ENCODE peak calls at places on chromosomes 5 and 9, in five cellular contexts. H is foreskin fibroblast, D is AG09309, T is dorsolateral prefrontal cortex, J is A673. W is an unnamed sample.

GRCh38 chr5:146967646-146968045 is 89.1 kb upstream of the PPP2R2B start:
- DNase-seq in H (no peak), D (no peak), T (peak), J (no peak), W (no peak)

GRCh38 chr5:112860929-112861637 is at the start of gene SRP19:
- DNase-seq in H (peak), D (peak), T (peak), J (peak), W (peak)

GRCh38 chr5:133386662-133387061 is 225.7 kb downstream of the FSTL4 start:
- DNase-seq in H (no peak), D (no peak), T (no peak), J (no peak), W (no peak)

GRCh38 chr5:9157020-9157419 is 388.9 kb downstream of the SEMA5A start:
- DNase-seq in H (no peak), D (no peak), T (no peak), J (no peak), W (no peak)

GRCh38 chr5:145324767-145325479 is 510.2 kb downstream of the PRELID2 start:
- DNase-seq in H (no peak), D (no peak), T (no peak), J (no peak), W (no peak)

GRCh38 chr5:127063236-127063913 is 9.9 kb downstream of the C5orf63 start:
- DNase-seq in H (no peak), D (no peak), T (no peak), J (no peak), W (no peak)

GRCh38 chr9:19104528-19105282 is 2.0 kb upstream of the HAUS6 start:
- DNase-seq in H (no peak), D (no peak), T (no peak), J (no peak), W (no peak)

GRCh38 chr5:108749130-108749861 is 1.6 kb downstream of the FER start:
- DNase-seq in H (no peak), D (no peak), T (no peak), J (peak), W (no peak)

GRCh38 chr9:99335280-99335679 is 113.2 kb downstream of the SEC61B start:
- DNase-seq in H (no peak), D (no peak), T (no peak), J (peak), W (no peak)

GRCh38 chr9:110259566-110259965 is 3.3 kb upstream of the TXN start:
- DNase-seq in H (no peak), D (no peak), T (no peak), J (no peak), W (no peak)

GRCh38 chr5:35920890-35921289 is 17.5 kb downstream of the CAPSL start:
- DNase-seq in H (no peak), D (no peak), T (peak), J (peak), W (no peak)

GRCh38 chr5:143161893-143162520 is 241.5 kb downstream of the NR3C1 start:
- DNase-seq in H (peak), D (peak), T (no peak), J (peak), W (no peak)

GRCh38 chr9:18623201-18623600 is 149.2 kb downstream of the ADAMTSL1 start:
- DNase-seq in H (no peak), D (no peak), T (no peak), J (no peak), W (peak)

GRCh38 chr9:18601956-18602355 is 128.0 kb downstream of the ADAMTSL1 start:
- DNase-seq in H (no peak), D (no peak), T (no peak), J (no peak), W (no peak)

GRCh38 chr5:119358901-119359603 is 3.2 kb downstream of the TNFAIP8 start:
- DNase-seq in H (no peak), D (no peak), T (no peak), J (no peak), W (no peak)

GRCh38 chr5:119356384-119357188 is 767 bp downstream of the TNFAIP8 start:
- DNase-seq in H (no peak), D (no peak), T (no peak), J (peak), W (no peak)

GRCh38 chr5:119355636-119356383 is at the start of gene TNFAIP8:
- DNase-seq in H (peak), D (no peak), T (no peak), J (peak), W (no peak)

GRCh38 chr5:119357815-119358559 is 2.2 kb downstream of the TNFAIP8 start:
- DNase-seq in H (no peak), D (no peak), T (no peak), J (peak), W (peak)

DNA sequence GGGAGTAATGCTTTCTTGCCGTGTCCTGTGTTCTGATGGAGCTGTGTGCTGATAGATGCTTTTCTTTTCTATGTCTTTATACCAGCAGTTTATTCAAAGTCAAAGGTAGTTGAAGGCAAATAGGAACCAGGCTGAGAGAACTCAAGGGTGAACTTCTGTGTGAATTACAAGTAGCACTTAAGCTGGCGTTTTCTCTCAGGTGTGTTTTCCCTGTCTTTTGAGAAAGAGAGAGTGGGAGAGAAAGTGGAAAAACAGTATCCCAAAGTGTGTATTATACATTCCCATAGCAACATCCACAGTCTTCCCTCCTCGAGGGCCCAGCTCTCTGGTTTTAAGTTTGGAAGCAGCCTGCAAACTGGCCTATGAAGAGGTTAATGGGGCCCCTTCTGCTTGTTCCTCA is 1.5 kb downstream of the TNFAIP8 start:
- DNase-seq in H (no peak), D (no peak), T (no peak), J (no peak), W (no peak)
- H3K4me3 ChIP-seq in H (peak), D (peak), T (peak), J (no peak), W (peak)

GRCh38 chr5:176823869-176824412 is 13.6 kb downstream of the UNC5A start:
- DNase-seq in H (no peak), D (no peak), T (no peak), J (no peak), W (no peak)

GRCh38 chr5:176821441-176821840 is 11.1 kb downstream of the UNC5A start:
- DNase-seq in H (no peak), D (no peak), T (no peak), J (no peak), W (no peak)

GRCh38 chr5:176823076-176823481 is 12.7 kb downstream of the UNC5A start:
- DNase-seq in H (no peak), D (no peak), T (no peak), J (no peak), W (no peak)

GRCh38 chr5:176822041-176822425 is 11.7 kb downstream of the UNC5A start:
- DNase-seq in H (no peak), D (no peak), T (no peak), J (no peak), W (no peak)

GRCh38 chr5:176822426-176823075 is 12.2 kb downstream of the UNC5A start:
- DNase-seq in H (no peak), D (no peak), T (no peak), J (no peak), W (no peak)
- TF ChIP-seq CTCF in H (no peak), D (no peak), T (no peak), J (no peak), W (no peak)

DNA sequence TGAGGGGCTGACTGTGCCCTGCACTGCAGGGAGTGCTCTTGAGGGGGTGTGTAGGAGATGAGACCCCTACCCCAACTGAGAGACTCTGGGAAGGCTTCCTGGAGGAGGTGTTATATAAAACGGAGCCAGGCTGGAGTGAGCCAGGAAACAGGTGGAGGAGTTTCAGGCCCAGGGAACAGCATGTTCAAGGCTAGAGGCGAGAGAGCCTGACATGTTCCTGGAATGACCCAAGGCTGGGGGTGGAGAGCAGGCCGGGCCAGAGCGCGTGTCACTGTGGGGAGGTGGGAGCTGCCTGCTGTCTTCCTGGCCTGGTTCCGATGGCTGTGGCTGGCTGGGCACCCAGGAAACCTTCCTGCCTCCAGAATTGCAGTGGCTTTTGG is 48.7 kb downstream of the RXRA start:
- DNase-seq in H (no peak), D (no peak), T (no peak), J (no peak), W (no peak)
- H3K4me3 ChIP-seq in H (no peak), D (no peak), T (no peak), J (no peak), W (no peak)

GRCh38 chr9:73172811-73173210 is 21.1 kb downstream of the ANXA1 start:
- DNase-seq in H (no peak), D (no peak), T (no peak), J (no peak), W (no peak)
- TF ChIP-seq CTCF in H (no peak), D (no peak), T (no peak), J (no peak), W (no peak)

DNA sequence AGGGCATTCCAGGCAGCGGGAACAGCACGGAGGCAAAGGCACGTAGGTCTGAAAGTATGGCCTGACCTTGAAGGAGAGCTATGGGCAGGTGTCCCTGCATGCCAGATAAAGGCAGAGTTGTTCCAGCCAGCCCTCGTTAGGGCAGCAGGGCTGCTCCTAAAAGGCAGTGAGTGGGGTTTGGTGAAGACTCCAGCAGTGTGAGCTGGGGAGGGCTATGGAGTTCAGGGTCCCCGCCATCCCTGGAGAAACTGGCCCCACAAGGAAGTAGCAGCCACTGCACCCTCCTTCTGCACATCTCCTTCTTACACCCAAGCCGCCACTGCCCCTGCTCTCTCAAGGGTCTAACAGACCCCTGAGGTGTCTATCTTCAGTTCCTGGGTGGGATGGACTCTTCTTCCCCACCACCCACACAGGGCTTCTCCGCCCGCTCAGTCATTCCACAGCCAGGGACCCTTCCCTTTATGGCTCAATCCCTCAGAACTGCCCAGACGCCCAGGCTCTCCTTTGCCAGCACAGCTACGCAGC is 1.4 kb downstream of the AKNA start:
- DNase-seq in H (no peak), D (no peak), T (no peak), J (no peak), W (no peak)
- H3K4me3 ChIP-seq in H (peak), D (peak), T (peak), J (no peak), W (no peak)

GRCh38 chr5:115392611-115393010 is 96.2 kb upstream of the CCDC112 start:
- DNase-seq in H (peak), D (peak), T (no peak), J (no peak), W (no peak)

GRCh38 chr5:115394531-115394930 is 98.1 kb upstream of the CCDC112 start:
- DNase-seq in H (no peak), D (no peak), T (no peak), J (no peak), W (no peak)

GRCh38 chr5:115396079-115396478 is 99.6 kb upstream of the CCDC112 start:
- DNase-seq in H (no peak), D (no peak), T (no peak), J (no peak), W (no peak)

GRCh38 chr5:115391780-115392179 is 95.3 kb upstream of the CCDC112 start:
- DNase-seq in H (no peak), D (no peak), T (no peak), J (no peak), W (no peak)

DNA sequence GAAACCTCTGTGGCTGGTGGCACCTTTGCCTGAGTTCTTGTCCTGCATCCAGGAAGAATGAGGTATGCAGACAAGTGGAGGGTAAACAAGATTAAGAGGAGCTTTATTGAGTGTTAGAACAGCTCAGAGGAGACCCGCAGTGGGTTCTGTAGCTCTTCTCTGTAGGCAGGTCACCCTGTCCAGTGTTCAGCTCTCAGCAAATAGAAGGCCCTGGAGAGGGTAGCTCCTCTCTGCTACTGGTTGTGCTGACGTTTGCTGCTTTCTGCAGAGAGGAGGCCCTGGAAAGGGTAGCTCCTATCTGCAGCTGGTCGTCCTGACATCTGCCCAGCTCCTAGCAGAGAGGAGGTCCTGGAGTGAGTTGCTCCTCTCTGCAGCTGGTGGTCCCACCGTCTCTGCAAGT is 96.8 kb upstream of the CCDC112 start:
- DNase-seq in H (no peak), D (no peak), T (no peak), J (no peak), W (no peak)
- TF ChIP-seq CTCF in H (no peak), D (no peak), T (no peak), J (no peak), W (no peak)